ENCODE peak calls at places on chromosomes 2 and 18, in six cellular contexts. S, Q, H, W, U and K are unnamed samples.

GRCh38 chr2:218806346-218806978 is 24.5 kb downstream of the CYP27A1 start:
- DNase-seq in W (no peak), S (no peak), H (peak; percentile 96), Q (peak; percentile 96), U (no peak), K (no peak)

GRCh38 chr2:98444436-98445166 is at the start of gene INPP4A:
- DNase-seq in S (peak; percentile 74), U (peak; percentile 62), H (peak; percentile 75), W (peak; percentile 91), Q (peak; percentile 62), K (peak; percentile 79)

GRCh38 chr2:216606551-216607527 is 26.4 kb upstream of the IGFBP2 start:
- DNase-seq in S (peak; percentile 13), W (peak; percentile 89), H (no peak), U (no peak), Q (peak; percentile 27), K (no peak)

GRCh38 chr2:223952280-223952968 is 4.8 kb upstream of the MRPL44 start:
- DNase-seq in S (no peak), U (no peak), Q (no peak), H (no peak), W (no peak), K (peak; percentile 56)

GRCh38 chr2:232886632-232887031 is 16.6 kb downstream of the SNORC start:
- DNase-seq in W (no peak), U (no peak), Q (no peak), H (no peak), S (no peak), K (no peak)

GRCh38 chr2:147026664-147027278 is 818.1 kb upstream of the ACVR2A start:
- DNase-seq in Q (peak; percentile 36), U (no peak), H (no peak), W (no peak), S (no peak), K (no peak)

GRCh38 chr2:216695401-216695821 is at the start of gene IGFBP5:
- DNase-seq in Q (peak; percentile 83), U (peak; percentile 53), W (no peak), H (peak; percentile 71), S (no peak), K (no peak)

GRCh38 chr2:213806125-213806726 is 522.0 kb downstream of the SPAG16 start:
- DNase-seq in H (no peak), S (no peak), U (no peak), W (peak; percentile 14), Q (peak; percentile 36), K (peak; percentile 11)

GRCh38 chr18:58338961-58339722 is 289.7 kb downstream of the ALPK2 start:
- DNase-seq in H (no peak), W (no peak), S (no peak), U (no peak), Q (no peak), K (no peak)

GRCh38 chr2:141455877-141456276 is 674.9 kb downstream of the LRP1B start:
- DNase-seq in H (no peak), Q (no peak), U (no peak), W (no peak), S (no peak), K (no peak)

GRCh38 chr18:57518533-57518932 is 68.0 kb downstream of the FECH start:
- DNase-seq in Q (no peak), W (no peak), S (no peak), U (no peak), H (no peak), K (no peak)

GRCh38 chr2:218368621-218369153 is 12.0 kb downstream of the CATIP start:
- DNase-seq in H (no peak), S (peak; percentile 26), W (peak; percentile 28), U (no peak), Q (peak; percentile 63), K (no peak)

GRCh38 chr18:39701839-39702238 is 2136.2 kb upstream of the CELF4 start:
- DNase-seq in W (no peak), U (no peak), H (no peak), S (no peak), Q (peak; percentile 74), K (no peak)

GRCh38 chr2:212970132-212970531 is 181.3 kb downstream of the IKZF2 start:
- DNase-seq in H (no peak), W (no peak), Q (peak; percentile 38), S (no peak), U (no peak), K (no peak)

GRCh38 chr2:50333501-50334228 is 698.3 kb downstream of the NRXN1 start:
- DNase-seq in H (no peak), U (no peak), Q (no peak), W (no peak), S (no peak), K (no peak)

GRCh38 chr18:26487437-26487836 is 60.9 kb downstream of the KCTD1 start:
- DNase-seq in W (peak; percentile 54), U (no peak), S (no peak), H (peak; percentile 53), Q (peak; percentile 38), K (no peak)

GRCh38 chr18:48785091-48785614 is 165.6 kb downstream of the SMAD7 start:
- DNase-seq in U (no peak), W (peak; percentile 89), H (no peak), S (no peak), Q (no peak), K (peak; percentile 79)

GRCh38 chr2:121309801-121310200 is 24.8 kb upstream of the TFCP2L1 start:
- DNase-seq in W (no peak), S (no peak), Q (no peak), H (no peak), U (no peak), K (no peak)

GRCh38 chr2:179612108-179612507 is 249.3 kb downstream of the ZNF385B start:
- DNase-seq in H (no peak), Q (peak; percentile 19), W (no peak), U (no peak), S (no peak), K (no peak)

GRCh38 chr18:73758446-73758845 is 389.2 kb downstream of the FBXO15 start:
- DNase-seq in Q (peak; percentile 14), U (no peak), S (no peak), W (no peak), H (no peak), K (no peak)

GRCh38 chr2:166609183-166609959 is 115.3 kb upstream of the SCN7A start:
- DNase-seq in Q (no peak), U (no peak), S (no peak), H (no peak), W (no peak), K (no peak)

GRCh38 chr2:109216332-109216731 is 87.3 kb downstream of the SH3RF3 start:
- DNase-seq in Q (no peak), U (no peak), H (no peak), S (no peak), W (no peak), K (no peak)

GRCh38 chr2:149657393-149657792 is 69.8 kb upstream of the MMADHC start:
- DNase-seq in W (no peak), S (no peak), Q (no peak), H (no peak), U (no peak), K (no peak)

GRCh38 chr2:222179592-222179991 is 119.2 kb downstream of the PAX3 start:
- DNase-seq in W (no peak), H (no peak), Q (no peak), S (no peak), U (no peak), K (no peak)

GRCh38 chr2:78754930-78755329 is 270.6 kb upstream of the REG3G start:
- DNase-seq in W (no peak), H (no peak), Q (no peak), S (no peak), U (no peak), K (no peak)

GRCh38 chr18:23958036-23958435 is 56.5 kb upstream of the TTC39C start:
- DNase-seq in U (peak; percentile 57), W (no peak), Q (no peak), H (no peak), S (no peak), K (no peak)

GRCh38 chr2:132448771-132449170 is 32.2 kb downstream of the GPR39 start:
- DNase-seq in S (no peak), W (no peak), Q (peak; percentile 27), H (no peak), U (no peak), K (no peak)

GRCh38 chr18:11052800-11053199 is 96.6 kb downstream of the PIEZO2 start:
- DNase-seq in W (no peak), S (no peak), Q (peak; percentile 88), H (peak; percentile 35), U (no peak), K (no peak)

GRCh38 chr2:156539086-156539485 is 102.9 kb downstream of the GPD2 start:
- DNase-seq in H (no peak), Q (no peak), S (no peak), W (no peak), U (no peak), K (no peak)

GRCh38 chr2:181632733-181633401 is 24.0 kb downstream of the CERKL start:
- DNase-seq in Q (no peak), U (no peak), S (no peak), H (no peak), W (no peak), K (no peak)

GRCh38 chr18:63107171-63107850 is 212.3 kb downstream of the BCL2 start:
- DNase-seq in S (no peak), H (no peak), W (peak; percentile 52), U (no peak), Q (no peak), K (no peak)

GRCh38 chr2:232473467-232473890 is 14.2 kb downstream of the ECEL1 start:
- DNase-seq in H (no peak), W (no peak), Q (no peak), U (no peak), S (no peak), K (no peak)

GRCh38 chr2:48530033-48530804 is at the start of gene STON1:
- DNase-seq in H (peak; percentile 49), U (no peak), W (peak; percentile 70), S (no peak), Q (peak; percentile 50), K (no peak)

GRCh38 chr2:85001595-85001994 is 30.6 kb downstream of the KCMF1 start:
- DNase-seq in Q (no peak), H (no peak), U (no peak), S (no peak), W (no peak), K (no peak)

GRCh38 chr2:134549104-134549503 is 169.7 kb downstream of the TMEM163 start:
- DNase-seq in H (no peak), S (no peak), Q (peak; percentile 5), U (no peak), W (no peak), K (no peak)

GRCh38 chr18:55863876-55864275 is 275.9 kb upstream of the TCF4 start:
- DNase-seq in H (no peak), U (no peak), W (no peak), S (no peak), Q (peak; percentile 66), K (no peak)

GRCh38 chr2:14524041-14524802 is 108.3 kb upstream of the LRATD1 start:
- DNase-seq in S (no peak), H (no peak), U (no peak), W (no peak), Q (peak; percentile 74), K (no peak)

GRCh38 chr2:633371-633770 is 43.8 kb downstream of the TMEM18 start:
- DNase-seq in S (no peak), U (no peak), H (no peak), W (no peak), Q (no peak), K (no peak)